ENCODE peak calls at places on chromosomes 12 and 14, in eight cellular contexts. L is WERI-Rb-1; V is left colon; W is HT1080; Y is HEK293T; E is GM20000; F is CD8-positive, alpha-beta T cell; Z is mesothelial cell of epicardium. M is an unnamed sample.

GRCh38 chr12:108793756-108794441 is 62.6 kb upstream of the CORO1C start:
- DNase-seq in L (no peak), V (peak), W (no peak), Y (no peak), E (no peak), F (no peak), Z (no peak), M (no peak)

GRCh38 chr12:110750784-110751461 is 8.2 kb upstream of the PPP1CC start:
- DNase-seq in L (no peak), V (no peak), W (peak), Y (no peak), E (no peak), F (no peak), Z (no peak), M (no peak)

GRCh38 chr12:91113621-91114020 is 2.3 kb upstream of the LUM start:
- DNase-seq in L (no peak), V (no peak), W (no peak), Y (no peak), E (no peak), F (no peak), Z (no peak), M (no peak)

GRCh38 chr12:130737731-130738130 is 21.6 kb upstream of the RIMBP2 start:
- DNase-seq in L (no peak), V (no peak), W (no peak), Y (no peak), E (no peak), F (no peak), Z (no peak), M (no peak)

GRCh38 chr12:43815416-43815815 is 9.3 kb upstream of the TWF1 start:
- DNase-seq in L (no peak), V (no peak), W (no peak), Y (no peak), E (no peak), F (no peak), Z (no peak), M (no peak)

GRCh38 chr14:51774209-51774608 is 86.2 kb upstream of the GNG2 start:
- DNase-seq in L (no peak), V (no peak), W (no peak), Y (no peak), E (no peak), F (peak), Z (no peak), M (no peak)

GRCh38 chr14:22883191-22883976 is at the start of gene REM2:
- DNase-seq in L (peak), V (no peak), W (no peak), Y (no peak), E (peak), F (no peak), Z (no peak), M (no peak)

GRCh38 chr14:80055226-80055625 is 156.1 kb downstream of the DIO2 start:
- DNase-seq in L (no peak), V (no peak), W (no peak), Y (no peak), E (no peak), F (no peak), Z (no peak), M (no peak)

GRCh38 chr12:81128930-81129554 is 51.2 kb downstream of the ACSS3 start:
- DNase-seq in L (peak), V (no peak), W (peak), Y (peak), E (peak), F (no peak), Z (no peak), M (no peak)

GRCh38 chr14:94019329-94019728 is 6.8 kb upstream of the OTUB2 start:
- DNase-seq in L (no peak), V (no peak), W (no peak), Y (no peak), E (no peak), F (peak), Z (no peak), M (no peak)

GRCh38 chr14:55025948-55026347 is 951 bp downstream of the WDHD1 start:
- DNase-seq in L (no peak), V (no peak), W (no peak), Y (no peak), E (no peak), F (no peak), Z (no peak), M (no peak)

GRCh38 chr14:25150401-25150800 is 100.5 kb upstream of the STXBP6 start:
- DNase-seq in L (no peak), V (no peak), W (peak), Y (no peak), E (no peak), F (no peak), Z (no peak), M (no peak)

GRCh38 chr12:5388581-5389535 is 43.0 kb upstream of the NTF3 start:
- DNase-seq in L (no peak), V (no peak), W (peak), Y (no peak), E (no peak), F (no peak), Z (no peak), M (no peak)

GRCh38 chr14:104370256-104370870 is 209.2 kb upstream of the C14orf180 start:
- DNase-seq in L (peak), V (no peak), W (no peak), Y (peak), E (no peak), F (no peak), Z (no peak), M (no peak)

GRCh38 chr12:18683603-18684002 is 54.2 kb downstream of the PLCZ1 start:
- DNase-seq in L (no peak), V (no peak), W (peak), Y (no peak), E (no peak), F (no peak), Z (no peak), M (no peak)

GRCh38 chr12:22684526-22685118 is 59.7 kb downstream of the ETNK1 start:
- DNase-seq in L (no peak), V (no peak), W (peak), Y (peak), E (peak), F (no peak), Z (no peak), M (no peak)

GRCh38 chr12:27814851-27815591 is 35.0 kb upstream of the MANSC4 start:
- DNase-seq in L (no peak), V (no peak), W (no peak), Y (no peak), E (no peak), F (no peak), Z (no peak), M (no peak)

GRCh38 chr14:99566390-99567354 is 37.3 kb downstream of the CCDC85C start:
- DNase-seq in L (no peak), V (no peak), W (no peak), Y (no peak), E (no peak), F (no peak), Z (no peak), M (no peak)

GRCh38 chr12:112750971-112751370 is 40.6 kb upstream of the RPH3A start:
- DNase-seq in L (no peak), V (no peak), W (peak), Y (no peak), E (no peak), F (no peak), Z (no peak), M (no peak)

GRCh38 chr14:49971156-49972141 is 78.6 kb downstream of the ARF6 start:
- DNase-seq in L (no peak), V (no peak), W (no peak), Y (no peak), E (peak), F (peak), Z (no peak), M (no peak)

GRCh38 chr12:105343836-105344235 is 13.3 kb downstream of the C12orf75 start:
- DNase-seq in L (no peak), V (no peak), W (no peak), Y (no peak), E (no peak), F (no peak), Z (no peak), M (no peak)

GRCh38 chr12:19574606-19575005 is 135.3 kb downstream of the AEBP2 start:
- DNase-seq in L (peak), V (no peak), W (no peak), Y (no peak), E (no peak), F (no peak), Z (no peak), M (no peak)

GRCh38 chr14:55359307-55359706 is 52.3 kb downstream of the ATG14 start:
- DNase-seq in L (no peak), V (no peak), W (no peak), Y (no peak), E (no peak), F (no peak), Z (no peak), M (no peak)

GRCh38 chr14:34258318-34258717 is 203.7 kb downstream of the SPTSSA start:
- DNase-seq in L (no peak), V (no peak), W (no peak), Y (no peak), E (no peak), F (no peak), Z (no peak), M (no peak)

GRCh38 chr14:103872492-103873113 is 25.2 kb upstream of the PPP1R13B start:
- DNase-seq in L (no peak), V (no peak), W (no peak), Y (no peak), E (peak), F (peak), Z (no peak), M (no peak)

GRCh38 chr14:68164723-68165122 is 345.1 kb downstream of the RAD51B start:
- DNase-seq in L (no peak), V (no peak), W (no peak), Y (no peak), E (no peak), F (no peak), Z (no peak), M (no peak)

GRCh38 chr14:78595797-78596196 is 425.6 kb downstream of the NRXN3 start:
- DNase-seq in L (peak), V (no peak), W (no peak), Y (no peak), E (no peak), F (no peak), Z (no peak), M (no peak)

GRCh38 chr14:94738786-94739185 is 31.1 kb downstream of the GSC start:
- DNase-seq in L (no peak), V (no peak), W (peak), Y (no peak), E (no peak), F (no peak), Z (no peak), M (no peak)

GRCh38 chr12:117640511-117640910 is 279.1 kb upstream of the NOS1 start:
- DNase-seq in L (no peak), V (no peak), W (no peak), Y (no peak), E (no peak), F (no peak), Z (no peak), M (no peak)

GRCh38 chr12:58745348-58746125 is 174.8 kb downstream of the LRIG3 start:
- DNase-seq in L (no peak), V (no peak), W (no peak), Y (no peak), E (no peak), F (no peak), Z (no peak), M (no peak)

GRCh38 chr14:95102678-95103039 is 54.7 kb downstream of the DICER1 start:
- DNase-seq in L (no peak), V (no peak), W (no peak), Y (no peak), E (no peak), F (no peak), Z (no peak), M (no peak)

GRCh38 chr14:33693237-33693636 is 257.6 kb downstream of the EGLN3 start:
- DNase-seq in L (no peak), V (no peak), W (no peak), Y (no peak), E (no peak), F (no peak), Z (no peak), M (no peak)

GRCh38 chr12:114395755-114396152 is 10.2 kb downstream of the TBX5 start:
- DNase-seq in L (no peak), V (no peak), W (no peak), Y (no peak), E (no peak), F (no peak), Z (no peak), M (no peak)

GRCh38 chr12:113081785-113082296 is 25.3 kb downstream of the DTX1 start:
- DNase-seq in L (no peak), V (no peak), W (no peak), Y (no peak), E (no peak), F (no peak), Z (no peak), M (no peak)

GRCh38 chr12:15116073-15116472 is 105.1 kb downstream of the RERG start:
- DNase-seq in L (no peak), V (no peak), W (no peak), Y (no peak), E (no peak), F (no peak), Z (no peak), M (no peak)

GRCh38 chr14:70152704-70153103 is 36.0 kb downstream of the SLC8A3 start:
- DNase-seq in L (peak), V (no peak), W (no peak), Y (no peak), E (no peak), F (no peak), Z (no peak), M (no peak)